ENCODE peak calls at places on chromosomes 5 and 9, in nine cellular contexts. I, N, G, F, T, M, L, H and A are unnamed samples.
A peak's percentile ranks its signal among the peaks of the same experiment; 100 is the strongest.

GRCh38 chr5:93336330-93337110 is 244.5 kb downstream of the NR2F1-AS1 start:
- DNase-seq in N (no peak), F (no peak), M (no peak), I (no peak), L (no peak), H (no peak), T (no peak), G (no peak), A (no peak)

GRCh38 chr9:6049798-6050197 is 34.4 kb upstream of the RANBP6 start:
- DNase-seq in N (peak; percentile 10), T (no peak), F (no peak), L (no peak), M (no peak), H (peak; percentile 21), I (no peak), G (peak; percentile 82), A (no peak)

GRCh38 chr5:179930788-179931473 is 23.2 kb upstream of the TBC1D9B start:
- DNase-seq in N (no peak), G (no peak), H (peak; percentile 11), I (no peak), M (no peak), F (no peak), L (peak; percentile 14), T (no peak), A (no peak)

GRCh38 chr5:174030289-174030688 is 15.2 kb upstream of the NSG2 start:
- DNase-seq in G (no peak), I (no peak), T (no peak), M (no peak), N (no peak), L (no peak), F (no peak), H (no peak), A (no peak)

GRCh38 chr9:134705786-134706185 is 64.2 kb downstream of the COL5A1 start:
- DNase-seq in G (no peak), N (no peak), H (no peak), L (no peak), T (no peak), M (no peak), I (no peak), F (no peak), A (no peak)

GRCh38 chr9:81632599-81632998 is 56.7 kb downstream of the TLE1 start:
- DNase-seq in F (no peak), H (peak; percentile 24), L (no peak), N (no peak), I (no peak), G (no peak), T (no peak), M (no peak), A (no peak)

GRCh38 chr9:99411068-99411467 is 189.0 kb downstream of the SEC61B start:
- DNase-seq in L (no peak), I (no peak), T (no peak), N (no peak), H (no peak), M (no peak), G (no peak), F (no peak), A (no peak)

GRCh38 chr9:136941231-136942111 is 3.1 kb downstream of the FBXW5 start:
- DNase-seq in G (no peak), L (no peak), M (no peak), F (no peak), I (no peak), H (no peak), T (no peak), N (no peak), A (no peak)

GRCh38 chr5:91382530-91383026 is 539 bp downstream of the ARRDC3 start:
- DNase-seq in M (peak; percentile 34), F (no peak), I (peak; percentile 20), L (peak; percentile 44), G (peak; percentile 64), N (peak; percentile 62), T (peak; percentile 7), H (peak; percentile 71), A (no peak)

GRCh38 chr5:156329197-156329611 is 2.2 kb downstream of the SGCD start:
- DNase-seq in H (no peak), M (no peak), N (no peak), F (no peak), T (no peak), I (no peak), L (no peak), G (no peak), A (no peak)

GRCh38 chr9:35905912-35906679 is at the start of gene HRCT1:
- DNase-seq in T (no peak), N (peak; percentile 32), M (peak; percentile 87), L (peak; percentile 57), G (no peak), I (no peak), H (peak; percentile 91), F (no peak), A (peak; percentile 19)

GRCh38 chr5:116411101-116411571 is 163.5 kb downstream of the SEMA6A start:
- DNase-seq in N (no peak), G (no peak), M (peak; percentile 61), L (no peak), I (no peak), F (no peak), T (no peak), H (no peak), A (no peak)

GRCh38 chr9:87333802-87334201 is 163.9 kb upstream of the DAPK1 start:
- DNase-seq in F (no peak), L (no peak), M (no peak), H (no peak), N (no peak), I (no peak), G (no peak), T (no peak), A (no peak)

GRCh38 chr5:176889321-176890280 is 9.5 kb downstream of the HK3 start:
- DNase-seq in H (no peak), T (no peak), G (no peak), M (no peak), I (no peak), L (no peak), F (peak; percentile 54), N (no peak), A (no peak)

GRCh38 chr9:120925535-120926396 is 830 bp downstream of the TRAF1 start:
- DNase-seq in T (peak; percentile 70), G (peak; percentile 91), L (no peak), I (peak; percentile 64), F (peak; percentile 92), M (no peak), N (no peak), H (peak; percentile 62), A (no peak)

GRCh38 chr5:95406426-95407093 is 15.4 kb downstream of the FAM81B start:
- DNase-seq in M (no peak), N (peak; percentile 63), I (no peak), G (peak; percentile 6), H (peak; percentile 30), L (no peak), T (no peak), F (no peak), A (no peak)

GRCh38 chr5:108259306-108259705 is 122.6 kb downstream of the FBXL17 start:
- DNase-seq in F (no peak), M (no peak), G (peak; percentile 40), T (no peak), L (peak; percentile 26), H (peak; percentile 85), N (no peak), I (no peak), A (no peak)

GRCh38 chr5:164345173-164345572 is 839.8 kb downstream of the MAT2B start:
- DNase-seq in M (no peak), N (peak; percentile 28), F (no peak), H (peak; percentile 12), G (no peak), T (no peak), L (peak; percentile 92), I (no peak), A (no peak)

GRCh38 chr5:83474170-83474796 is 2.7 kb downstream of the VCAN start:
- DNase-seq in G (peak; percentile 82), I (no peak), M (peak; percentile 63), F (peak; percentile 72), H (no peak), N (peak; percentile 80), L (peak; percentile 81), T (no peak), A (peak; percentile 56)

GRCh38 chr5:122408592-122409219 is 96.7 kb downstream of the SNCAIP start:
- DNase-seq in H (no peak), N (peak; percentile 80), I (no peak), F (no peak), G (peak; percentile 31), M (no peak), L (no peak), T (no peak), A (no peak)

GRCh38 chr5:146059349-146060220 is 45.8 kb downstream of the PLAC8L1 start:
- DNase-seq in G (no peak), N (no peak), H (no peak), L (no peak), I (no peak), M (no peak), T (no peak), F (no peak), A (no peak)

GRCh38 chr5:53712327-53712726 is 151.9 kb downstream of the NDUFS4 start:
- DNase-seq in F (no peak), H (no peak), I (no peak), L (no peak), T (no peak), G (no peak), M (no peak), N (no peak), A (no peak)